ENCODE peak calls at places on chromosome 6, in six cellular contexts. J is activated effector memory CD4-positive, alpha-beta T cell treated with anti-CD3 and anti-CD28 coated beads, Interleukin-2, amount 50 U/mL, for 16 hours; S is iris pigment epithelial cell; C is effector memory CD8-positive, alpha-beta T cell; U is central memory CD4-positive, alpha-beta T cell; I is kidney. W is an unnamed sample.

GRCh38 chr6:112252571-112253504 is 1.5 kb downstream of the LAMA4 start:
- DNase-seq in C (no peak), U (no peak), J (no peak), S (peak), I (no peak), W (no peak)

GRCh38 chr6:4780360-4780812 is 4.2 kb downstream of the CDYL start:
- DNase-seq in U (no peak), C (no peak), J (no peak), I (no peak), S (peak), W (no peak)

GRCh38 chr6:8069887-8070286 is 5.7 kb upstream of the BLOC1S5 start:
- DNase-seq in I (no peak), C (no peak), J (no peak), U (no peak), S (no peak), W (no peak)

GRCh38 chr6:25369450-25370086 is 90.4 kb downstream of the CARMIL1 start:
- DNase-seq in S (no peak), J (no peak), I (no peak), C (no peak), U (no peak), W (no peak)

GRCh38 chr6:157861814-157862213 is 38.8 kb downstream of the SNX9 start:
- DNase-seq in I (no peak), U (no peak), J (no peak), C (no peak), S (peak), W (no peak)

GRCh38 chr6:54613596-54613995 is 233.0 kb upstream of the FAM83B start:
- DNase-seq in S (no peak), I (no peak), C (no peak), U (no peak), J (no peak), W (no peak)

GRCh38 chr6:87929843-87930288 is 117.8 kb upstream of the SPACA1 start:
- DNase-seq in U (peak), C (peak), I (peak), J (peak), S (peak), W (peak)

GRCh38 chr6:13048113-13048512 is 280.2 kb downstream of the TBC1D7 start:
- DNase-seq in I (no peak), S (no peak), U (no peak), J (no peak), C (no peak), W (no peak)

GRCh38 chr6:17867880-17868279 is 119.6 kb downstream of the KIF13A start:
- DNase-seq in S (peak), I (no peak), J (no peak), C (no peak), U (no peak), W (no peak)

GRCh38 chr6:71260205-71260604 is 28.4 kb upstream of the OGFRL1 start:
- DNase-seq in U (no peak), J (no peak), I (no peak), C (no peak), S (no peak), W (no peak)

W was measured in NCI-H1436.